ENCODE peak calls at places on chromosomes 4 and X, in six cellular contexts. E, N, Q, A, C and G are unnamed samples.

GRCh38 chr4:164803702-164804101 is 49.8 kb downstream of the SMIM31 start:
- DNase-seq in N (no peak), Q (no peak), C (no peak), E (no peak), A (no peak), G (no peak)

GRCh38 chr4:156933633-156934258 is 37.9 kb downstream of the PDGFC start:
- DNase-seq in N (peak; percentile 94), A (peak; percentile 37), Q (no peak), C (no peak), E (no peak), G (no peak)

GRCh38 chr4:38523524-38524448 is 140.2 kb upstream of the KLF3 start:
- DNase-seq in N (no peak), A (no peak), E (no peak), C (no peak), Q (no peak), G (no peak)

GRCh38 chrX:46327229-46328081 is 217.8 kb downstream of the ZNF674 start:
- DNase-seq in Q (no peak), N (peak; percentile 91), E (no peak), C (no peak), A (peak; percentile 30), G (no peak)

GRCh38 chr4:14529653-14530052 is 472.6 kb upstream of the CPEB2 start:
- DNase-seq in N (peak; percentile 67), Q (no peak), C (no peak), E (no peak), A (peak; percentile 55), G (no peak)

GRCh38 chr4:149980941-149981340 is 97.3 kb upstream of the DCLK2 start:
- DNase-seq in N (peak; percentile 67), Q (peak; percentile 38), A (peak; percentile 69), C (no peak), E (peak; percentile 85), G (peak; percentile 33)

GRCh38 chr4:5918331-5919030 is 25.6 kb upstream of the CRMP1 start:
- DNase-seq in E (no peak), C (no peak), N (no peak), Q (no peak), A (no peak), G (no peak)

GRCh38 chr4:79022529-79022928 is 83.3 kb upstream of the PAQR3 start:
- DNase-seq in E (no peak), N (no peak), Q (no peak), A (no peak), C (no peak), G (no peak)

GRCh38 chr4:3440979-3441500 is 728 bp upstream of the HGFAC start:
- DNase-seq in N (no peak), Q (no peak), C (no peak), E (no peak), A (no peak), G (no peak)

GRCh38 chrX:54182194-54182863 is 725 bp downstream of the FAM120C start:
- DNase-seq in E (peak; percentile 86), A (peak; percentile 46), Q (peak; percentile 30), N (peak; percentile 62), C (peak; percentile 2), G (peak; percentile 54)

GRCh38 chr4:3747582-3747906 is 18.6 kb upstream of the ADRA2C start:
- DNase-seq in A (no peak), E (no peak), C (no peak), N (no peak), Q (no peak), G (no peak)

GRCh38 chr4:137980641-137981040 is 261.5 kb downstream of the SLC7A11 start:
- DNase-seq in E (no peak), N (no peak), C (no peak), Q (no peak), A (no peak), G (no peak)

GRCh38 chr4:20194079-20195013 is 57.4 kb upstream of the SLIT2 start:
- DNase-seq in E (no peak), N (peak; percentile 87), A (no peak), C (no peak), Q (no peak), G (no peak)

GRCh38 chr4:54800831-54801530 is 143.2 kb downstream of the KIT start:
- DNase-seq in A (no peak), C (no peak), E (no peak), Q (no peak), N (no peak), G (no peak)

GRCh38 chrX:68868316-68868715 is 39.5 kb downstream of the EFNB1 start:
- DNase-seq in E (no peak), C (no peak), N (no peak), Q (no peak), A (no peak), G (no peak)

GRCh38 chrX:16786791-16787735 is 797 bp downstream of the TXLNG start:
- DNase-seq in A (peak; percentile 58), N (peak; percentile 35), C (no peak), E (peak; percentile 78), Q (peak; percentile 14), G (peak; percentile 53)

GRCh38 chr4:47499705-47500104 is 14.6 kb downstream of the ATP10D start:
- DNase-seq in Q (no peak), A (no peak), E (peak; percentile 83), N (no peak), C (no peak), G (no peak)

GRCh38 chr4:8475751-8476575 is 35.4 kb downstream of the TRMT44 start:
- DNase-seq in Q (no peak), A (no peak), E (no peak), N (no peak), C (no peak), G (no peak)

GRCh38 chr4:114807759-114808404 is 209.3 kb downstream of the UGT8 start:
- DNase-seq in E (peak; percentile 86), N (peak; percentile 61), C (no peak), A (peak; percentile 52), Q (no peak), G (peak; percentile 12)

GRCh38 chr4:156685308-156685707 is 286.3 kb downstream of the PDGFC start:
- DNase-seq in C (no peak), N (peak; percentile 58), A (no peak), E (no peak), Q (no peak), G (no peak)

GRCh38 chr4:169348541-169348940 is 77.8 kb upstream of the SH3RF1 start:
- DNase-seq in C (no peak), A (no peak), E (no peak), N (no peak), Q (no peak), G (no peak)

GRCh38 chrX:54042609-54043010 is 1.7 kb downstream of the PHF8 start:
- DNase-seq in A (peak; percentile 77), N (peak; percentile 67), Q (peak; percentile 18), E (peak; percentile 53), C (peak; percentile 25), G (peak; percentile 14)

GRCh38 chr4:184795214-184795844 is 30.4 kb downstream of the ACSL1 start:
- DNase-seq in E (no peak), N (no peak), A (no peak), C (no peak), Q (no peak), G (no peak)

GRCh38 chr4:76300012-76300411 is 6.5 kb upstream of the STBD1 start:
- DNase-seq in Q (no peak), C (no peak), A (no peak), E (no peak), N (no peak), G (no peak)

GRCh38 chr4:76296421-76296820 is 10.1 kb upstream of the STBD1 start:
- DNase-seq in A (no peak), Q (no peak), C (no peak), E (no peak), N (no peak), G (no peak)

GRCh38 chr4:76301775-76302162 is 4.8 kb upstream of the STBD1 start:
- DNase-seq in A (no peak), E (no peak), N (no peak), Q (no peak), C (no peak), G (no peak)

GRCh38 chr4:76301068-76301774 is 5.3 kb upstream of the STBD1 start:
- DNase-seq in N (peak; percentile 88), C (no peak), A (peak; percentile 77), Q (no peak), E (no peak), G (no peak)

GRCh38 chr4:76298227-76298626 is 8.3 kb upstream of the STBD1 start:
- DNase-seq in N (no peak), A (no peak), Q (no peak), E (no peak), C (no peak), G (no peak)
- H3K4me1 ChIP-seq in N (peaks cover 24% of the 10 kb centered on the region), A (peaks cover 22% of the 10 kb centered on the region), Q (no peaks in the 10 kb centered on the region), E (no peaks in the 10 kb centered on the region), C (peaks cover 4% of the 10 kb centered on the region), G (no peaks in the 10 kb centered on the region)

GRCh38 chr4:4889781-4890180 is 30.3 kb downstream of the MSX1 start:
- DNase-seq in N (no peak), A (no peak), C (no peak), Q (no peak), E (no peak), G (no peak)

GRCh38 chr4:4890574-4891260 is 31.3 kb downstream of the MSX1 start:
- DNase-seq in A (no peak), Q (no peak), E (no peak), C (no peak), N (no peak), G (no peak)

GRCh38 chr4:4887426-4887825 is 28.0 kb downstream of the MSX1 start:
- DNase-seq in A (no peak), N (no peak), Q (no peak), C (no peak), E (no peak), G (no peak)

GRCh38 chr4:4884611-4885010 is 25.1 kb downstream of the MSX1 start:
- DNase-seq in Q (no peak), N (no peak), E (no peak), A (no peak), C (no peak), G (no peak)

GRCh38 chr4:4888695-4889094 is 29.2 kb downstream of the MSX1 start:
- DNase-seq in N (no peak), C (no peak), A (no peak), E (no peak), Q (no peak), G (no peak)
- H3K27me3 ChIP-seq in N (peaks cover 28% of the 10 kb centered on the region), C (no peaks in the 10 kb centered on the region), A (peaks cover 20% of the 10 kb centered on the region), E (no peaks in the 10 kb centered on the region), Q (no peaks in the 10 kb centered on the region), G (no peaks in the 10 kb centered on the region)

DNA sequence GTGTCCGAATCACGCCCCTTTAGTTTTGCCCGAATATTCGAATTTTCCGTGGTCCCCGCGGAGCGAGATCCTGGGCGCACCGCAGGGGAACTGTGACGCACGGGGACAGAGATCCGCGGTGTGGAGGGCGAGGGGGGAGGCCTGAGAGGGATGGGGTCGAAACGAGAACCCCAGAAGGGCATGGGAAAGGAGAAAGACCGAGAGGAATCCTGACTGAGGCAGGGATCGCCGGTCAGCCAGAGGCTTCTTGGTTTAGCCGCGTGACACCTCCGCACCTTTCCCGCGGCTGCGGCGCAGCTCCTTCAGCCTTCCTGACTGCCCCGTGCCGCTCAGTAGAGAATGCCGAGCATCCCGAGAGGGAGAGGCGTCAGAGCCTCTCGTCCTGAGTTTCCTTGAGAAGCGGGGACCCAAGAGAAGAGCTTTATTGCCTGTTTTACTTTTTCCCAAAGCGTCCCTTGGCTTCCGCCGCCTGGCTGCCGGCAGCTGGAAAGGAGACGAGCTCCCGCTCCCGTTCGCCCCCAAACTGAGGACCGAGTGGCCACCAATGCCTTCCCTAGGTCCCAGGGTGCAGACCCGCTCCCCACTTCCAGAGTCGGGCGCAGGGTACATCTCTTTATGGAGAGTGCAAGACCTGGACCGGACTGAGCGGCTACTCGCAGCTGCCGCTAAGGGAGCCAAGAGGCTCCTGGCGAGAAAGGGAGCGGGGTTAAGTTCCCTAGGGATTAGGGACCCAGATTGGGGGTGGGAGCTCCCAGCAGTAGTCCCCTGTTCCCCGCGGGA is 911 bp upstream of the GPR50 start:
- DNase-seq in C (no peak), A (no peak), Q (no peak), E (no peak), N (no peak), G (no peak)
- H3K4me3 ChIP-seq in C (no peak overlapping the region), A (no peak overlapping the region), Q (no peak overlapping the region), E (no peak overlapping the region), N (no peak overlapping the region), G (no peak overlapping the region)

GRCh38 chr4:44256414-44256813 is 192.2 kb downstream of the KCTD8 start:
- DNase-seq in C (no peak), A (no peak), N (peak; percentile 8), Q (no peak), E (no peak), G (no peak)
- H3K4me1 ChIP-seq in C (no peaks in the 10 kb centered on the region), A (no peaks in the 10 kb centered on the region), N (no peaks in the 10 kb centered on the region), Q (no peaks in the 10 kb centered on the region), E (no peaks in the 10 kb centered on the region), G (no peaks in the 10 kb centered on the region)